ENCODE peak calls at places on chromosomes 6 and 20, in five cellular contexts. One of them, this sample, is unnamed.

GRCh38 chr6:127506894-127507293 is 12.2 kb downstream of the MTCL3 start:
- DNase-seq in NB4: no peak
- DNase-seq in AG10803: no peak
- DNase-seq in Caco-2: no peak
- DNase-seq in ovary: no peak
- DNase-seq in this sample: no peak

GRCh38 chr20:31836853-31837608 is 8.4 kb downstream of the FOXS1 start:
- DNase-seq in NB4: peak
- DNase-seq in AG10803: peak
- DNase-seq in Caco-2: no peak
- DNase-seq in ovary: no peak
- DNase-seq in this sample: no peak

GRCh38 chr6:143634486-143634885 is 43.3 kb upstream of the PHACTR2 start:
- DNase-seq in NB4: no peak
- DNase-seq in AG10803: peak
- DNase-seq in Caco-2: no peak
- DNase-seq in ovary: no peak
- DNase-seq in this sample: no peak

GRCh38 chr20:19024296-19025035 is 188.0 kb upstream of the SLC24A3 start:
- DNase-seq in NB4: no peak
- DNase-seq in AG10803: no peak
- DNase-seq in Caco-2: no peak
- DNase-seq in ovary: no peak
- DNase-seq in this sample: no peak

GRCh38 chr6:156748504-156748903 is 28.7 kb upstream of the ARID1B start:
- DNase-seq in NB4: no peak
- DNase-seq in AG10803: no peak
- DNase-seq in Caco-2: no peak
- DNase-seq in ovary: no peak
- DNase-seq in this sample: no peak

GRCh38 chr6:159945801-159946392 is 23.0 kb upstream of the IGF2R start:
- DNase-seq in NB4: no peak
- DNase-seq in AG10803: no peak
- DNase-seq in Caco-2: no peak
- DNase-seq in ovary: no peak
- DNase-seq in this sample: no peak

GRCh38 chr6:52554684-52555280 is 22.1 kb downstream of the TRAM2 start:
- DNase-seq in NB4: no peak
- DNase-seq in AG10803: no peak
- DNase-seq in Caco-2: no peak
- DNase-seq in ovary: no peak
- DNase-seq in this sample: no peak

GRCh38 chr20:53081916-53082863 is 110.0 kb downstream of the TSHZ2 start:
- DNase-seq in NB4: no peak
- DNase-seq in AG10803: no peak
- DNase-seq in Caco-2: no peak
- DNase-seq in ovary: no peak
- DNase-seq in this sample: no peak

GRCh38 chr20:63163596-63164560 is 52.1 kb downstream of the YTHDF1 start:
- DNase-seq in NB4: no peak
- DNase-seq in AG10803: no peak
- DNase-seq in Caco-2: no peak
- DNase-seq in ovary: no peak
- DNase-seq in this sample: no peak

GRCh38 chr6:35485402-35485877 is 11.4 kb downstream of the TEAD3 start:
- DNase-seq in NB4: no peak
- DNase-seq in AG10803: peak
- DNase-seq in Caco-2: peak
- DNase-seq in ovary: peak
- DNase-seq in this sample: peak

GRCh38 chr20:24389686-24390085 is 79.7 kb upstream of the SYNDIG1 start:
- DNase-seq in NB4: peak
- DNase-seq in AG10803: no peak
- DNase-seq in Caco-2: no peak
- DNase-seq in ovary: no peak
- DNase-seq in this sample: no peak

GRCh38 chr6:4280031-4280430 is 144.7 kb upstream of the ECI2 start:
- DNase-seq in NB4: no peak
- DNase-seq in AG10803: no peak
- DNase-seq in Caco-2: no peak
- DNase-seq in ovary: no peak
- DNase-seq in this sample: no peak

GRCh38 chr6:41406821-41407787 is 71.7 kb downstream of the NCR2 start:
- DNase-seq in NB4: no peak
- DNase-seq in AG10803: no peak
- DNase-seq in Caco-2: no peak
- DNase-seq in ovary: no peak
- DNase-seq in this sample: no peak

DNA sequence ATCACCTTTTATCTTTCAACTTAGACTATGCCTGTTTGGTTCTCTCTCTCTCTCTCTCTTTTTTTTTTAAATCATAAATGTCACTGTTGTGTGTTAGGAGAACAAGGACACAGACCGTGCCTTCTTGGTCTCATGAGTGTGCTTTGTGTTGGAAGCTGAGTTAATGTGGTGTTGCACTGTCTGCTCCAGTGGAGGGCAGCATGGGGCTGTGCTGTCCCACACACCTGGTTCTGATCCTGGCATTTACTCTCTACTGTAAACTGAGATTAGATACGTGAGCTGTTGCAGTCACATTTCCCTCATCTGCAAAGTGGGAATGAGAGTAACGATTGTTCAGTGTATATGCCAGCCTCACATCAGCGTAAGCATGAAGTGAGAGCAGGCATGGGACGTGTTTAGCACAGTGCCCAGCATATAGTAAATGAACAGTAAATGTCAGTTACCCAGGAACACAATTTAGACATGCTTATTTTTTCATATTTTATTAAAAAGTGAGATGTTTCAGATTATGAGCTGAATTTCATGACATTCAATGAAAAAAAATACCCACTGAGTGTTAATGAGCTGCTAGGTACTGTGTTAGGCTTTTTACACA is 161.1 kb downstream of the FARS2 start:
- DNase-seq in NB4: peak
- DNase-seq in AG10803: peak
- DNase-seq in Caco-2: peak
- DNase-seq in ovary: no peak
- DNase-seq in this sample: peak
- TF ChIP-seq CTCF in NB4: peak
- TF ChIP-seq CTCF in AG10803: peak
- TF ChIP-seq CTCF in Caco-2: peak
- TF ChIP-seq CTCF in ovary: no peak
- TF ChIP-seq CTCF in this sample: peak

DNA sequence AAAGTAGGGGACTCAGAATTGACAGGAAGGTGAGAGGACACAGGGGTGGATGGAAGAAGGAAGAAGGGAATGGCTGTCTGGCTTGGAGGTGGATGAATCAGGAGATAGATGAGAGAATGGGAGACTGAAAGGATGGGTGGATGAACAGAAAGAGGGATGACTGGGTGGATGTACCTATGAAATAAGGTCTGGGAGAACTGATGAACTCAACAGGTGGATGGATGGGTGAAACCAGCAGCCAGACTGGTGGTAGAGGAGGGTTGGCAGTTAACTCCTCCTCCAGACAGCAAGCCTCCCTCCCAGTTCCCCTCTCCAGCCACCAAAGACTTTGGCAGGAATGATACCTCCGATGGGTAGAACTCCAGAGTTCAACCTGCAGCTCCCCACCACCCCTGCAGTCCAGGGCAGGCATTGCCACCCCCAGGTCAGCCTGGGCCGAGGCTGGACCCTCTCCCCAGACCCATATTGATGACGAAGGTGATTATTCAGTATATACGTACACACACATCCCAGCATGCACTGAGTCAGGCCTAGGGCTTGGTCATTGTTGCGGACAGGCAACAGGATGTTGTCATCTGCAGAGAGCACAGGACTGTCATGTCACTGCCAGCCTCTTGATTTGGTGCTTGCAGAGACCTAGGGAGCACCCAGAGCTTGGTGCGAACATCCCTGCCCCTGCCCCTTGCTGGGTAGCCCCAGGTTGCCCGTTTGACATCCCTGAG is 2.0 kb downstream of the SUN5 start:
- DNase-seq in NB4: no peak
- DNase-seq in AG10803: no peak
- DNase-seq in Caco-2: no peak
- DNase-seq in ovary: no peak
- DNase-seq in this sample: no peak
- H3K4me3 ChIP-seq in NB4: no peak
- H3K4me3 ChIP-seq in AG10803: no peak
- H3K4me3 ChIP-seq in Caco-2: no peak
- H3K4me3 ChIP-seq in ovary: no peak
- H3K4me3 ChIP-seq in this sample: no peak

GRCh38 chr6:166156942-166157341 is 10.7 kb downstream of the TBXT start:
- DNase-seq in NB4: peak
- DNase-seq in AG10803: peak
- DNase-seq in Caco-2: no peak
- DNase-seq in ovary: no peak
- DNase-seq in this sample: peak
- TF ChIP-seq CTCF in NB4: peak
- TF ChIP-seq CTCF in AG10803: peak
- TF ChIP-seq CTCF in Caco-2: peak
- TF ChIP-seq CTCF in ovary: no peak
- TF ChIP-seq CTCF in this sample: peak

GRCh38 chr20:46311719-46312074 is 3.4 kb upstream of the CDH22 start:
- DNase-seq in NB4: no peak
- DNase-seq in AG10803: no peak
- DNase-seq in Caco-2: no peak
- DNase-seq in ovary: no peak
- DNase-seq in this sample: no peak

GRCh38 chr20:46311039-46311650 is 2.8 kb upstream of the CDH22 start:
- DNase-seq in NB4: peak
- DNase-seq in AG10803: no peak
- DNase-seq in Caco-2: no peak
- DNase-seq in ovary: no peak
- DNase-seq in this sample: no peak

GRCh38 chr20:46312945-46313861 is 4.9 kb upstream of the CDH22 start:
- DNase-seq in NB4: no peak
- DNase-seq in AG10803: no peak
- DNase-seq in Caco-2: no peak
- DNase-seq in ovary: no peak
- DNase-seq in this sample: no peak

GRCh38 chr20:46309945-46310344 is 1.6 kb upstream of the CDH22 start:
- DNase-seq in NB4: no peak
- DNase-seq in AG10803: no peak
- DNase-seq in Caco-2: no peak
- DNase-seq in ovary: no peak
- DNase-seq in this sample: no peak

GRCh38 chr20:46312075-46312944 is 4.0 kb upstream of the CDH22 start:
- DNase-seq in NB4: no peak
- DNase-seq in AG10803: no peak
- DNase-seq in Caco-2: peak
- DNase-seq in ovary: peak
- DNase-seq in this sample: no peak
- H3K4me3 ChIP-seq in NB4: no peak
- H3K4me3 ChIP-seq in AG10803: no peak
- H3K4me3 ChIP-seq in Caco-2: peak
- H3K4me3 ChIP-seq in ovary: no peak
- H3K4me3 ChIP-seq in this sample: no peak

DNA sequence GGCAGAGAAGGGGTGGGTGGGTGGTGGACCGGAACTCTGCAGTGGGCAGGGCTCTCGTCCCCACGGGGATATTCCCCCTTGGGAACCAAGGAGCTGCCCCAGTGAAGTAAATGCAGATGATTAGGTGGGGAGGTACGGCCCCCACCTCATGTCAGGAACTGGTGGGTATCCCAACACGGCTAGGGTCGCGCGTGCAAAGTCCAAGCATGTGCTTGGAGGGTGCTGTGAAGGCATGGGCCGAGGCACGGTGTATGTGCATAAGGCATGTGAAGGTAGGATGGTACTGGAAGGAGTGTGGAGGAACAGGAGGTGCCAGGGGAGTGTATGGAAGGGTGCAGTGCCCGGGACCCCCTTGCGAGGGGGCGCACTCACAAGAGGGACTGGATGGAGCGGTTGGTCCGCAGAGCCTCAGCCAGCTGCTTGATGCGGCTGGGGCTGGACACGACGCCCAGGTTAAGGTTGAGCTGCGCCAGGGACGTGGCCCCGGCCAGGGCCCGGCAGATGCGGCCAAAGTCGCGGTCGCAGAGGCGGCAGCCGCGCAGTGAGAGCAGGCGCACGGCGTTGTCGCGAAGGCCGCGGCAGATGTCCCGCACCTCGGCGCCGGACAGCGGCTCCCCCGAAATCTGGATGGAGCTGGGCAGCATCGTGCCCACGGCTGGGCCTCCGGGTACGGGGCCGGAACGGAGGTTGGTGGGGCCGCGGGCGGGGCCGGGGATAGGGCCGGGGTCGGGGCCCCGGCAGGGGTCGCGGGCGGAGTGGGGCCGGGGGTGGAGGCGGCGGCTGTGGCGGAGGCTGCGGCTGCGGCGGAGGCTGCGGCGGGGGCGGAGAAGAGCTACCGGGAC is 783 bp downstream of the LRRC73 start:
- DNase-seq in NB4: peak
- DNase-seq in AG10803: no peak
- DNase-seq in Caco-2: peak
- DNase-seq in ovary: no peak
- DNase-seq in this sample: no peak
- TF ChIP-seq CTCF in NB4: no peak
- TF ChIP-seq CTCF in AG10803: no peak
- TF ChIP-seq CTCF in Caco-2: no peak
- TF ChIP-seq CTCF in ovary: no peak
- TF ChIP-seq CTCF in this sample: no peak